ENCODE peak calls at places on chromosomes 7 and 10, in six cellular contexts. Z, S, A, K, C and V are unnamed samples.

GRCh38 chr7:122487131-122487530 is 182.6 kb upstream of the FEZF1 start:
- DNase-seq in Z (no peak), S (no peak), A (no peak), K (no peak), C (no peak), V (no peak)

GRCh38 chr10:88994034-88994433 is 3.4 kb downstream of the FAS start:
- DNase-seq in Z (no peak), S (no peak), A (no peak), K (peak; percentile 29), C (no peak), V (no peak)

GRCh38 chr7:69799990-69800389 is 201.7 kb downstream of the AUTS2 start:
- DNase-seq in Z (no peak), S (no peak), A (no peak), K (no peak), C (no peak), V (no peak)

GRCh38 chr10:43854042-43854441 is 205.4 kb upstream of the ZNF32 start:
- DNase-seq in Z (no peak), S (no peak), A (no peak), K (peak; percentile 22), C (no peak), V (no peak)

GRCh38 chr7:94511763-94512162 is 2.2 kb downstream of the CASD1 start:
- DNase-seq in Z (no peak), S (no peak), A (no peak), K (peak; percentile 13), C (no peak), V (peak; percentile 34)

GRCh38 chr7:1523208-1523607 is 7.3 kb upstream of the MAFK start:
- DNase-seq in Z (no peak), S (no peak), A (peak; percentile 91), K (no peak), C (no peak), V (no peak)

GRCh38 chr10:97332586-97333350 is 1.8 kb downstream of the FRAT2 start:
- DNase-seq in Z (no peak), S (peak; percentile 84), A (no peak), K (peak; percentile 87), C (no peak), V (no peak)

GRCh38 chr7:80150621-80151273 is 16.1 kb downstream of the GNAI1 start:
- DNase-seq in Z (no peak), S (no peak), A (no peak), K (peak; percentile 54), C (no peak), V (no peak)

GRCh38 chr7:133551471-133551870 is 298.6 kb downstream of the EXOC4 start:
- DNase-seq in Z (no peak), S (no peak), A (no peak), K (no peak), C (no peak), V (no peak)

GRCh38 chr7:159032753-159033472 is 111.8 kb downstream of the VIPR2 start:
- DNase-seq in Z (peak; percentile 51), S (peak; percentile 24), A (no peak), K (no peak), C (no peak), V (no peak)

GRCh38 chr10:129962092-129962494 is 2.0 kb downstream of the EBF3 start:
- DNase-seq in Z (peak; percentile 19), S (peak; percentile 2), A (no peak), K (no peak), C (no peak), V (no peak)

GRCh38 chr10:133440633-133441285 is 13.0 kb upstream of the SCART1 start:
- DNase-seq in Z (no peak), S (no peak), A (no peak), K (no peak), C (no peak), V (no peak)

GRCh38 chr7:132455306-132455705 is 121.0 kb downstream of the PLXNA4 start:
- DNase-seq in Z (no peak), S (no peak), A (no peak), K (no peak), C (no peak), V (no peak)

GRCh38 chr7:75650062-75650461 is 88.7 kb downstream of the HIP1 start:
- DNase-seq in Z (no peak), S (peak; percentile 63), A (no peak), K (no peak), C (no peak), V (peak; percentile 90)

GRCh38 chr7:51633006-51633405 is 316.4 kb upstream of the COBL start:
- DNase-seq in Z (no peak), S (no peak), A (no peak), K (no peak), C (no peak), V (no peak)

GRCh38 chr7:78398576-78398975 is 600.0 kb downstream of the PHTF2 start:
- DNase-seq in Z (no peak), S (no peak), A (no peak), K (no peak), C (no peak), V (no peak)

GRCh38 chr10:123142701-123143161 is 5.2 kb upstream of the HMX2 start:
- DNase-seq in Z (no peak), S (no peak), A (no peak), K (no peak), C (no peak), V (peak; percentile 73)

DNA sequence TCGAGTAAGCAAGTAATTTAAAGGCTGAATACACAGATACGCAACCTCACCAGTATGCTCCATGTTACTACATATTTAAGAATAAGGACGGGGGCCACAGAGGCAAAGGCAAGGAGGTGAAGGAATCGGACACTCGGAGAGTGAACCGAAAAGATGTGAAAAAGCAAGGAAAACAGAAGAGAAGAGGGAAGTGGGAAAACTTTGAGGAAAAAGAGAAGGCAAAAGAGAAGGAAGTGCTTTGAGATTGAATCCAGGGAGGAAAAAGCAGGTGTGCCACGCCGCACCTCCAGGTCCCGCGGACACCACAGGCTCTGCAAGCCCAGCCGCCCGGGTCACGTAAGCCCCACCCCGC is 367 bp upstream of the AVL9 start:
- DNase-seq in Z (no peak), S (no peak), A (no peak), K (no peak), C (no peak), V (no peak)
- TF ChIP-seq POLR2A in Z (no peak), S (no peak), A (no peak), K (no peak), C (no peak), V (no peak)

GRCh38 chr7:39948932-39949928 is 826 bp upstream of the CDK13 start:
- DNase-seq in Z (peak; percentile 100), S (peak; percentile 99), A (peak; percentile 98), K (peak; percentile 100), C (peak; percentile 96), V (peak; percentile 98)
- TF ChIP-seq POLR2A in Z (peak; percentile 86), S (peak; percentile 85), A (peak; percentile 78), K (peak; percentile 90), C (peak; percentile 80), V (peak; percentile 72)

GRCh38 chr7:88757371-88757770 is 2.1 kb upstream of the ZNF804B start:
- DNase-seq in Z (no peak), S (no peak), A (no peak), K (no peak), C (no peak), V (no peak)

GRCh38 chr7:88758355-88759215 is 915 bp upstream of the ZNF804B start:
- DNase-seq in Z (no peak), S (no peak), A (no peak), K (no peak), C (no peak), V (no peak)

GRCh38 chr7:88761779-88762178 is 2.3 kb downstream of the ZNF804B start:
- DNase-seq in Z (no peak), S (no peak), A (no peak), K (no peak), C (no peak), V (no peak)

GRCh38 chr7:88759956-88760515 is 536 bp downstream of the ZNF804B start:
- DNase-seq in Z (no peak), S (no peak), A (no peak), K (no peak), C (no peak), V (no peak)

GRCh38 chr7:88759216-88759955 is at the start of gene ZNF804B:
- DNase-seq in Z (peak; percentile 73), S (no peak), A (no peak), K (no peak), C (no peak), V (peak; percentile 83)
- TF ChIP-seq POLR2A in Z (no peak), S (no peak), A (no peak), K (no peak), C (no peak), V (no peak)

GRCh38 chr10:64041185-64041988 is 520.2 kb downstream of the REEP3 start:
- DNase-seq in Z (peak; percentile 89), S (peak; percentile 91), A (peak; percentile 76), K (peak; percentile 72), C (peak; percentile 33), V (peak; percentile 85)
- TF ChIP-seq POLR2A in Z (no peak), S (no peak), A (no peak), K (peak; percentile 64), C (no peak), V (no peak)

DNA sequence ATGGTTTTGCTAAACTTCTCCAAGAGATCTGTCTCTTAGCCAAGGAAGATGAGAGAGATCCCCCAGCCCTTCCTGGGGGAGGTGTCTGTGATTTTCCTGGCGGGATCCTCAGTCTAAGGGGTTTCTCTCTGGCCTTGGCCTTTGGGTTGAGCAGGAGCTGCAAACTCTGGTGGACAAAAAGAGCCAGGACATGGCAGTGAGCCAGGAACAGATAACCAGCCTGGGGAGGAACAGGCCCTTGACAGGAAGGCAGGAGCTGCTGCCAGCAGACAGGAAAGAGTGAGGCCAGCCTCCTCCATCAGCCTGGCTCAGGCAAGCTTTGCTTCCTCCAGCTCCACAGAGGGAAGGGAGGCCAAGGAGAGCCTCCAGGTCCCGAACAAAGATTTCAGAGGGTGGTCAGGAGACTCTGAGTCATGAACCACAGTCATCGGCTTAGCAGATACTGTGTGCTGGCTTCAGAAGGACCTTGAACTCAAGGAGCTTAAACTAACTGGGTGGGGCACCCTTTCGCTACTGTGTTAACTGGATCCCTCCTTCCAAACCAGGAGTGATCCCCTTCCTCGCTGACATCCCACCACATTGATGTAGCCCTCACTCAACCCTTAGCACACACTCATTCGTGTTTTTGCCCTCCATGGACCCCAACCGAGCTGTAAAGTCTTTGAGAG is 34.7 kb downstream of the DDIT4 start:
- DNase-seq in Z (peak; percentile 81), S (peak; percentile 92), A (peak; percentile 74), K (peak; percentile 85), C (no peak), V (peak; percentile 72)
- TF ChIP-seq POLR2A in Z (no peak), S (no peak), A (peak; percentile 12), K (no peak), C (no peak), V (peak; percentile 34)